ENCODE peak calls at places on chromosomes 4 and X, in five cellular contexts. J is HFF-Myc, R is body of pancreas, S is foreskin fibroblast, G is pancreas. Y is an unnamed sample.

GRCh38 chr4:5292091-5292490 is 240.8 kb downstream of the STK32B start:
- DNase-seq in J (no peak), R (no peak), S (no peak), G (no peak), Y (no peak)

GRCh38 chrX:65668362-65669310 is 1.2 kb downstream of the MSN start:
- DNase-seq in J (no peak), R (peak), S (peak), G (peak), Y (peak)

GRCh38 chr4:151798678-151799416 is 38.0 kb upstream of the GATB start:
- DNase-seq in J (no peak), R (no peak), S (peak), G (no peak), Y (no peak)

GRCh38 chr4:55397521-55398321 is 2.0 kb downstream of the TMEM165 start:
- DNase-seq in J (no peak), R (no peak), S (peak), G (no peak), Y (peak)

GRCh38 chr4:11293866-11294265 is 134.8 kb downstream of the HS3ST1 start:
- DNase-seq in J (no peak), R (no peak), S (no peak), G (no peak), Y (no peak)

GRCh38 chr4:84389406-84389805 is 109.7 kb downstream of the NKX6-1 start:
- DNase-seq in J (no peak), R (no peak), S (no peak), G (no peak), Y (no peak)

GRCh38 chr4:52883183-52883621 is 21.1 kb downstream of the RASL11B start:
- DNase-seq in J (no peak), R (no peak), S (no peak), G (no peak), Y (no peak)

GRCh38 chr4:96675916-96676315 is 836.0 kb downstream of the PDHA2 start:
- DNase-seq in J (no peak), R (no peak), S (no peak), G (no peak), Y (no peak)

GRCh38 chrX:47958943-47959342 is 44.8 kb downstream of the ZNF182 start:
- DNase-seq in J (no peak), R (peak), S (peak), G (no peak), Y (no peak)

GRCh38 chrX:24376403-24376802 is 16.0 kb downstream of the SUPT20HL1 start:
- DNase-seq in J (no peak), R (no peak), S (no peak), G (no peak), Y (no peak)

GRCh38 chr4:39682133-39682532 is 15.8 kb upstream of the UBE2K start:
- DNase-seq in J (no peak), R (no peak), S (no peak), G (no peak), Y (no peak)

GRCh38 chrX:48648299-48648698 is 35.3 kb upstream of the WAS start:
- DNase-seq in J (peak), R (peak), S (peak), G (no peak), Y (peak)

GRCh38 chrX:2464677-2465166 is 36.1 kb downstream of the DHRSX start:
- DNase-seq in J (no peak), R (no peak), S (no peak), G (no peak), Y (no peak)

GRCh38 chr4:128484896-128485295 is 197.3 kb upstream of the PGRMC2 start:
- DNase-seq in J (no peak), R (no peak), S (no peak), G (no peak), Y (no peak)

DNA sequence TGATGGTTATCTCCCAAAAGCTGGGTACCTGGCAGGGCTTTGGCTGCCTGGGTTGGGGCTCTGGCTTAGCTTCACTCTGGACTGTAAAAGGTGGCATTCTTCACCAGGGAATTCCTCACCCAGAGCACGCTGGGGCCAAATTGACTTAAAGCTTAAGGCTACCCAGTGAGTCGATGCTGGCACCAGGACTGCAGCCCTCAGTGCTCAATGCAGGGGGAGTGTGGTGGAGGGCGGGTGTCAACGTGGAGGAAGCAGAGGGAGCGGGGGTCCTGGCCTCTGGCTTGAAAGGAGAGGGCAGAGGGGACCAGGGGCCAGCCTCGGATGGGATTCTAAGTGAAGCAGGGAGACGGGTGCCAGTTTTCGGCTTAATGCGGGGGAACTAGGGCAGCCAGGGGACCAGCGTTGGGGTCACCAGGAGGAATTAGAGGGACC is 446 bp upstream of the FAM50A start:
- DNase-seq in J (no peak), R (no peak), S (peak), G (no peak), Y (no peak)
- H3K4me3 ChIP-seq in J (peak), R (no peak), S (peak), G (peak), Y (peak)

DNA sequence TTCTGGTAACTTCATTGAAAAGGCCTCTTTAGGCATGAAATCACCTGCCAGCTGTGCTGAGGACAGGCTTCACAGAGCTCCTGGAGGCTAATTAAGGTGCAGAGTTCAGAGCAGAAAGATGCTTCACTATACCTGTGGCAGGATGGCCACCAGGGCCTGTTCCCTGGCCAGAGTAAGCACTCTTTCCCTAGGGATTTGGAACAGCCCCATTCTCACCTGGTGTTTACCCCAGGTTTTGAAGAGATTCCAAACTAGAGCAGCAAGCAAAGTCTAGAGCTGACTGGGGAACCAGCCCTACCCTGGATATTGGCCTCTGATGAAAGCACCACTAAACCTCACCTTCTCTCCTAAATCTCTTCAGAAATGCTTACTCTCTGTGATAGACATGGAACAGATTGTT is 148.8 kb downstream of the PDE5A start:
- DNase-seq in J (no peak), R (no peak), S (no peak), G (no peak), Y (no peak)
- H3K4me3 ChIP-seq in J (no peak), R (no peak), S (no peak), G (no peak), Y (no peak)

DNA sequence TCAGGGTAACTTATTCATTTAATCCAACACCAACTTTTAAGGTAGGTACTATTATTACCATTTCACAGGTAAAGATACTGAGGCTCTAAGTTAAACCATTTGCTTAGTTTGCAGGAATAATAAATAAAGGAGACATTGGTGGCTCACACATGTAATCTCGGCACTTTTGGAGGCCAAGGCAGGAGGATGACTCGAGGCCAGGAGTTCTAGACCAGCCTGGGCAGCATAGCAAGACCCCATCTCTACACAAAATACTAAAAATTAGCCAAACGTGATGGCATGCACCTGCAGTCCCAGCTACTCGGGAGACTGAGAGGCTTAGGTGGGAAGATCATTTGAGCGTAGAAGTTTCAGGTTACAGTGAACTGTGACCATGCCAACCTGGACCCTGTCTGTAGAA is 37.7 kb downstream of the SULT1E1 start:
- DNase-seq in J (no peak), R (no peak), S (no peak), G (no peak), Y (no peak)
- H3K4me3 ChIP-seq in J (no peak), R (no peak), S (no peak), G (no peak), Y (no peak)

DNA sequence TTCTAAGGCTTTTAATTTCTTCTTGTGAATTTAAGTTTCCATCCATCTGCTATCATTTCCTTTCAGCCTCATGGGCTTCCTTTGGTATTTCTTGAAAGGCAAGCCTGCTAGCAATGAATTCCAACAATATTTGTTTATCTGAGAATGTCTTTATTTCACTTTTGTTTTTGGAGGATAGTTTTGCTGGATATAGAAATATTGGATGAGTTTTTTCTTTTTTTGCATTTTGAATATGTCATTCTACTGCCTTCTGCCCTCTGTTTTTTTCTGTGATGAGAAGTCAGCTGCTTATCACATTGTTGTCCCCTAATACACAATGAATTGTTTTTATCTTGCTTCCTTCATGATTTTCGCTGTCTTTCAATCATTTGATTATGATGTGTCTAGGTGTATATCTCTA is 13.2 kb upstream of the SORCS2 start:
- DNase-seq in J (no peak), R (no peak), S (no peak), G (no peak), Y (no peak)
- H3K4me3 ChIP-seq in J (no peak), R (no peak), S (no peak), G (no peak), Y (no peak)

GRCh38 chrX:53280703-53281320 is 572 bp downstream of the IQSEC2 start:
- DNase-seq in J (no peak), R (peak), S (peak), G (no peak), Y (no peak)
- H3K4me3 ChIP-seq in J (peak), R (no peak), S (peak), G (peak), Y (peak)

GRCh38 chr4:41359069-41359769 is 102.5 kb downstream of the UCHL1 start:
- DNase-seq in J (no peak), R (peak), S (no peak), G (no peak), Y (no peak)

GRCh38 chr4:41358626-41359025 is 101.9 kb downstream of the UCHL1 start:
- DNase-seq in J (no peak), R (peak), S (peak), G (no peak), Y (no peak)

GRCh38 chr4:41360214-41360910 is 103.6 kb downstream of the UCHL1 start:
- DNase-seq in J (no peak), R (peak), S (peak), G (peak), Y (no peak)

GRCh38 chr4:41360911-41361830 is 104.4 kb downstream of the UCHL1 start:
- DNase-seq in J (no peak), R (peak), S (peak), G (peak), Y (no peak)

DNA sequence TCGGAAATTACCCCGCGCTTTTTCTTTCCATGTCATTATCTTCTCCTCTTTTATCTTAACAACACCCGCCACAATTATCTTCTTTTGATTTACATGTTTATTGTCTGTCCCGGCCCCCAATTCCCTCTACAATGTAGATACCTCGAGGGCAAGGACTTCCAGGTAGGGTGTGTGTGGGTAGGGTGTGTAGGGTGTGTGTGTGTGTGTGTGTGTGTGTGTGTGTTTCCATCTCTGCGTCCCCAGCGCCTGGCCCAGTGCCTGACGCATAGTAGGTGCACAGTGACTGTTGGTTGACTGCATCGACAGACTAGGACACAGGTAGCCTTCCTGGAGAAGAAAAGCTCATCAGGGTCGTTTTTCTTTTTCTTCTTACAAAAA is 103.1 kb downstream of the UCHL1 start:
- DNase-seq in J (no peak), R (no peak), S (no peak), G (no peak), Y (no peak)
- H3K4me3 ChIP-seq in J (peak), R (no peak), S (peak), G (peak), Y (no peak)

GRCh38 chr4:145482209-145483021 is 762 bp downstream of the SMAD1 start:
- DNase-seq in J (peak), R (peak), S (peak), G (peak), Y (peak)

GRCh38 chr4:145481164-145481941 is at the start of gene SMAD1:
- DNase-seq in J (peak), R (peak), S (peak), G (peak), Y (peak)

GRCh38 chr4:145480257-145480656 is 1.4 kb upstream of the SMAD1 start:
- DNase-seq in J (no peak), R (no peak), S (no peak), G (no peak), Y (no peak)

GRCh38 chr4:145484240-145484846 is 2.7 kb downstream of the SMAD1 start:
- DNase-seq in J (no peak), R (no peak), S (no peak), G (no peak), Y (no peak)

GRCh38 chr4:145481942-145482208 is 222 bp downstream of the SMAD1 start:
- DNase-seq in J (no peak), R (no peak), S (no peak), G (no peak), Y (no peak)
- H3K4me3 ChIP-seq in J (peak), R (peak), S (peak), G (peak), Y (peak)

GRCh38 chr4:76634239-76634638 is 199.2 kb downstream of the SHROOM3 start:
- DNase-seq in J (no peak), R (no peak), S (peak), G (no peak), Y (no peak)
- H3K4me3 ChIP-seq in J (no peak), R (no peak), S (no peak), G (no peak), Y (no peak)

DNA sequence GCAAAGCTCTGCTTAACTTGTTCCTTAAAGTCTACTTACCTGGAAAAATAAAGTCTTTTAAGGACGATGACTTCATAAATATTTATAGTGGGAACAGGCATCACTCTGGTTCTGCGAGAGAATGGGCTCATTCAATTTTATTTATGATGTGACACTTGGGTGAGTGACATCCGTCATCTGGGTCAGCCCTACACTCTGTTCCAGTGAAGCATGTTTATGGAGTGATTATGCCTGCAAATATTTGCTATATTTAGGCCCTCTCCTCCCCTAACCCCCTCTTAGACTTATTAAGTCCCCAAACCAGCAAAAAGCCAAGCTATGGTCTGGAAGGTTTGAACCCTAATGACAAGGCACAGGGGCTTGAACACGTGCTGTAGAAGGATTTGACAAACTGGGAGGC is 55.8 kb downstream of the C4orf51 start:
- DNase-seq in J (no peak), R (no peak), S (no peak), G (no peak), Y (no peak)
- H3K4me3 ChIP-seq in J (no peak), R (no peak), S (no peak), G (no peak), Y (no peak)